ENCODE peak calls at places on chromosomes 16 and 17, in eight cellular contexts. X, S, U, I, J, D, Q and V are unnamed samples.

GRCh38 chr17:5706835-5707234 is 122.5 kb upstream of the NLRP1 start:
- DNase-seq in J (peak), Q (peak), S (peak), I (peak), X (peak), U (peak), D (peak), V (peak)

GRCh38 chr16:54143410-54143809 is 143.2 kb downstream of the IRX3 start:
- DNase-seq in X (no peak), U (no peak), I (no peak), Q (no peak), S (no peak), D (no peak), J (no peak), V (no peak)

GRCh38 chr17:44655983-44656700 is at the start of gene MEIOC:
- DNase-seq in X (no peak), Q (no peak), S (peak), U (peak), D (peak), J (no peak), I (peak), V (no peak)

GRCh38 chr16:68993885-68994284 is 111.6 kb upstream of the HAS3 start:
- DNase-seq in S (no peak), Q (no peak), I (no peak), X (no peak), J (no peak), U (no peak), D (no peak), V (no peak)

GRCh38 chr17:82665226-82665625 is 17.0 kb upstream of the WDR45B start:
- DNase-seq in Q (no peak), I (no peak), D (no peak), S (no peak), U (no peak), X (no peak), J (no peak), V (no peak)

GRCh38 chr17:76682306-76682705 is 28.5 kb downstream of the MXRA7 start:
- DNase-seq in X (peak), Q (no peak), D (no peak), J (no peak), U (no peak), S (no peak), I (no peak), V (no peak)

GRCh38 chr17:64455993-64456885 is 7.3 kb downstream of the MILR1 start:
- DNase-seq in J (no peak), D (no peak), X (no peak), I (no peak), S (peak), Q (no peak), U (no peak), V (peak)

GRCh38 chr16:28513484-28514181 is 7.0 kb upstream of the IL27 start:
- DNase-seq in U (no peak), D (no peak), I (no peak), S (no peak), X (no peak), Q (no peak), J (no peak), V (no peak)

GRCh38 chr17:77458202-77459017 is 317.6 kb downstream of the SEC14L1 start:
- DNase-seq in U (no peak), D (no peak), J (no peak), S (no peak), I (peak), X (no peak), Q (no peak), V (no peak)

GRCh38 chr16:56066617-56067016 is 124.7 kb upstream of the GNAO1 start:
- DNase-seq in D (no peak), S (no peak), Q (no peak), J (no peak), U (no peak), X (no peak), I (no peak), V (no peak)

GRCh38 chr16:57091990-57092785 is at the start of gene CPNE2:
- DNase-seq in D (no peak), U (no peak), I (peak), X (peak), S (peak), Q (peak), J (peak), V (peak)

GRCh38 chr17:19769946-19770652 is 22.0 kb upstream of the ALDH3A1 start:
- DNase-seq in J (no peak), Q (no peak), U (no peak), S (no peak), I (no peak), X (no peak), D (no peak), V (no peak)

GRCh38 chr16:48235556-48236136 is 8.5 kb upstream of the LONP2 start:
- DNase-seq in D (no peak), Q (no peak), S (no peak), X (no peak), J (no peak), U (no peak), I (no peak), V (no peak)

GRCh38 chr16:28140788-28141618 is 70.8 kb downstream of the XPO6 start:
- DNase-seq in S (peak), I (peak), J (no peak), D (no peak), X (peak), U (peak), Q (peak), V (peak)

GRCh38 chr17:71412803-71413202 is 708.0 kb upstream of the SOX9 start:
- DNase-seq in U (no peak), J (no peak), S (no peak), D (no peak), I (no peak), Q (no peak), X (no peak), V (no peak)

GRCh38 chr17:81500026-81500425 is 12.6 kb downstream of the ACTG1 start:
- DNase-seq in Q (no peak), J (no peak), D (no peak), X (no peak), U (no peak), S (no peak), I (no peak), V (no peak)

GRCh38 chr16:5678371-5678770 is 580.8 kb upstream of the EEF2KMT start:
- DNase-seq in U (no peak), I (no peak), S (no peak), Q (no peak), X (no peak), D (no peak), J (no peak), V (no peak)